ENCODE peak calls at places on chromosomes 2 and 18, in ten cellular contexts. One of them, this sample, is unnamed.
A peak's percentile ranks its signal among the peaks of the same experiment; 100 is the strongest.

GRCh38 chr2:65868177-65868576 is 435.8 kb upstream of the SPRED2 start:
- DNase-seq in T-cell: no peak
- DNase-seq in stimulated activated CD8-positive, alpha-beta memory T cell treated with anti-CD3 and anti-CD28 coated beads, Interleukin-15, amount 100 ng/mL, for 24 hours: no peak
- DNase-seq in right cardiac atrium: no peak
- DNase-seq in stomach: no peak
- DNase-seq in germinal center: no peak
- DNase-seq in bronchial epithelial cell: no peak
- DNase-seq in COR-L47: no peak
- DNase-seq in neural crest cell: no peak
- DNase-seq in nucleus accumbens: no peak
- DNase-seq in this sample: no peak

GRCh38 chr18:32261003-32261402 is 71.2 kb downstream of the MEP1B start:
- DNase-seq in T-cell: no peak
- DNase-seq in stimulated activated CD8-positive, alpha-beta memory T cell treated with anti-CD3 and anti-CD28 coated beads, Interleukin-15, amount 100 ng/mL, for 24 hours: no peak
- DNase-seq in right cardiac atrium: no peak
- DNase-seq in stomach: no peak
- DNase-seq in germinal center: no peak
- DNase-seq in bronchial epithelial cell: no peak
- DNase-seq in COR-L47: no peak
- DNase-seq in neural crest cell: no peak
- DNase-seq in nucleus accumbens: no peak
- DNase-seq in this sample: no peak

GRCh38 chr2:105646423-105647076 is 98.2 kb upstream of the NCK2 start:
- DNase-seq in T-cell: no peak
- DNase-seq in stimulated activated CD8-positive, alpha-beta memory T cell treated with anti-CD3 and anti-CD28 coated beads, Interleukin-15, amount 100 ng/mL, for 24 hours: no peak
- DNase-seq in right cardiac atrium: no peak
- DNase-seq in stomach: no peak
- DNase-seq in germinal center: no peak
- DNase-seq in bronchial epithelial cell: no peak
- DNase-seq in COR-L47: no peak
- DNase-seq in neural crest cell: no peak
- DNase-seq in nucleus accumbens: no peak
- DNase-seq in this sample: no peak

GRCh38 chr18:36075862-36076587 is 8.7 kb upstream of the RPRD1A start:
- DNase-seq in T-cell: no peak
- DNase-seq in stimulated activated CD8-positive, alpha-beta memory T cell treated with anti-CD3 and anti-CD28 coated beads, Interleukin-15, amount 100 ng/mL, for 24 hours: no peak
- DNase-seq in right cardiac atrium: no peak
- DNase-seq in stomach: no peak
- DNase-seq in germinal center: no peak
- DNase-seq in bronchial epithelial cell: peak; percentile 97
- DNase-seq in COR-L47: no peak
- DNase-seq in neural crest cell: no peak
- DNase-seq in nucleus accumbens: no peak
- DNase-seq in this sample: no peak

GRCh38 chr2:33158482-33159003 is 211.8 kb downstream of the LTBP1 start:
- DNase-seq in T-cell: no peak
- DNase-seq in stimulated activated CD8-positive, alpha-beta memory T cell treated with anti-CD3 and anti-CD28 coated beads, Interleukin-15, amount 100 ng/mL, for 24 hours: no peak
- DNase-seq in right cardiac atrium: no peak
- DNase-seq in stomach: no peak
- DNase-seq in germinal center: no peak
- DNase-seq in bronchial epithelial cell: peak; percentile 80
- DNase-seq in COR-L47: no peak
- DNase-seq in neural crest cell: no peak
- DNase-seq in nucleus accumbens: no peak
- DNase-seq in this sample: no peak

GRCh38 chr2:36461039-36461681 is 105.6 kb downstream of the CRIM1 start:
- DNase-seq in T-cell: no peak
- DNase-seq in stimulated activated CD8-positive, alpha-beta memory T cell treated with anti-CD3 and anti-CD28 coated beads, Interleukin-15, amount 100 ng/mL, for 24 hours: no peak
- DNase-seq in right cardiac atrium: no peak
- DNase-seq in stomach: no peak
- DNase-seq in germinal center: no peak
- DNase-seq in bronchial epithelial cell: peak; percentile 93
- DNase-seq in COR-L47: no peak
- DNase-seq in neural crest cell: no peak
- DNase-seq in nucleus accumbens: no peak
- DNase-seq in this sample: peak; percentile 32

GRCh38 chr2:235506291-235506996 is 12.6 kb downstream of the AGAP1 start:
- DNase-seq in T-cell: no peak
- DNase-seq in stimulated activated CD8-positive, alpha-beta memory T cell treated with anti-CD3 and anti-CD28 coated beads, Interleukin-15, amount 100 ng/mL, for 24 hours: no peak
- DNase-seq in right cardiac atrium: no peak
- DNase-seq in stomach: no peak
- DNase-seq in germinal center: no peak
- DNase-seq in bronchial epithelial cell: no peak
- DNase-seq in COR-L47: peak; percentile 54
- DNase-seq in neural crest cell: no peak
- DNase-seq in nucleus accumbens: no peak
- DNase-seq in this sample: no peak

GRCh38 chr2:67309281-67309680 is 87.9 kb upstream of the ETAA1 start:
- DNase-seq in T-cell: no peak
- DNase-seq in stimulated activated CD8-positive, alpha-beta memory T cell treated with anti-CD3 and anti-CD28 coated beads, Interleukin-15, amount 100 ng/mL, for 24 hours: no peak
- DNase-seq in right cardiac atrium: no peak
- DNase-seq in stomach: no peak
- DNase-seq in germinal center: no peak
- DNase-seq in bronchial epithelial cell: peak; percentile 56
- DNase-seq in COR-L47: no peak
- DNase-seq in neural crest cell: no peak
- DNase-seq in nucleus accumbens: no peak
- DNase-seq in this sample: no peak

GRCh38 chr2:234930397-234930796 is 21.4 kb upstream of the SH3BP4 start:
- DNase-seq in T-cell: no peak
- DNase-seq in stimulated activated CD8-positive, alpha-beta memory T cell treated with anti-CD3 and anti-CD28 coated beads, Interleukin-15, amount 100 ng/mL, for 24 hours: no peak
- DNase-seq in right cardiac atrium: no peak
- DNase-seq in stomach: no peak
- DNase-seq in germinal center: no peak
- DNase-seq in bronchial epithelial cell: peak; percentile 31
- DNase-seq in COR-L47: no peak
- DNase-seq in neural crest cell: no peak
- DNase-seq in nucleus accumbens: no peak
- DNase-seq in this sample: no peak

GRCh38 chr2:111162718-111163331 is 42.1 kb downstream of the BCL2L11 start:
- DNase-seq in T-cell: no peak
- DNase-seq in stimulated activated CD8-positive, alpha-beta memory T cell treated with anti-CD3 and anti-CD28 coated beads, Interleukin-15, amount 100 ng/mL, for 24 hours: no peak
- DNase-seq in right cardiac atrium: no peak
- DNase-seq in stomach: peak; percentile 48
- DNase-seq in germinal center: peak; percentile 40
- DNase-seq in bronchial epithelial cell: peak; percentile 51
- DNase-seq in COR-L47: no peak
- DNase-seq in neural crest cell: no peak
- DNase-seq in nucleus accumbens: no peak
- DNase-seq in this sample: no peak

GRCh38 chr2:19378939-19379338 is 20.5 kb upstream of the OSR1 start:
- DNase-seq in T-cell: no peak
- DNase-seq in stimulated activated CD8-positive, alpha-beta memory T cell treated with anti-CD3 and anti-CD28 coated beads, Interleukin-15, amount 100 ng/mL, for 24 hours: no peak
- DNase-seq in right cardiac atrium: no peak
- DNase-seq in stomach: no peak
- DNase-seq in germinal center: no peak
- DNase-seq in bronchial epithelial cell: no peak
- DNase-seq in COR-L47: no peak
- DNase-seq in neural crest cell: no peak
- DNase-seq in nucleus accumbens: no peak
- DNase-seq in this sample: no peak

GRCh38 chr2:208609166-208609804 is 202.7 kb downstream of the PTH2R start:
- DNase-seq in T-cell: no peak
- DNase-seq in stimulated activated CD8-positive, alpha-beta memory T cell treated with anti-CD3 and anti-CD28 coated beads, Interleukin-15, amount 100 ng/mL, for 24 hours: no peak
- DNase-seq in right cardiac atrium: no peak
- DNase-seq in stomach: no peak
- DNase-seq in germinal center: no peak
- DNase-seq in bronchial epithelial cell: peak; percentile 2
- DNase-seq in COR-L47: no peak
- DNase-seq in neural crest cell: no peak
- DNase-seq in nucleus accumbens: no peak
- DNase-seq in this sample: no peak

GRCh38 chr2:19774788-19775156 is 127.0 kb downstream of the TTC32 start:
- DNase-seq in T-cell: no peak
- DNase-seq in stimulated activated CD8-positive, alpha-beta memory T cell treated with anti-CD3 and anti-CD28 coated beads, Interleukin-15, amount 100 ng/mL, for 24 hours: no peak
- DNase-seq in right cardiac atrium: no peak
- DNase-seq in stomach: no peak
- DNase-seq in germinal center: no peak
- DNase-seq in bronchial epithelial cell: no peak
- DNase-seq in COR-L47: peak; percentile 21
- DNase-seq in neural crest cell: no peak
- DNase-seq in nucleus accumbens: no peak
- DNase-seq in this sample: peak; percentile 63

GRCh38 chr2:127650785-127651380 is 4.9 kb downstream of the GPR17 start:
- DNase-seq in T-cell: no peak
- DNase-seq in stimulated activated CD8-positive, alpha-beta memory T cell treated with anti-CD3 and anti-CD28 coated beads, Interleukin-15, amount 100 ng/mL, for 24 hours: no peak
- DNase-seq in right cardiac atrium: peak; percentile 69
- DNase-seq in stomach: no peak
- DNase-seq in germinal center: no peak
- DNase-seq in bronchial epithelial cell: no peak
- DNase-seq in COR-L47: no peak
- DNase-seq in neural crest cell: no peak
- DNase-seq in nucleus accumbens: no peak
- DNase-seq in this sample: no peak

GRCh38 chr2:73257425-73258125 is 23.5 kb downstream of the CCT7 start:
- DNase-seq in T-cell: no peak
- DNase-seq in stimulated activated CD8-positive, alpha-beta memory T cell treated with anti-CD3 and anti-CD28 coated beads, Interleukin-15, amount 100 ng/mL, for 24 hours: no peak
- DNase-seq in right cardiac atrium: no peak
- DNase-seq in stomach: no peak
- DNase-seq in germinal center: no peak
- DNase-seq in bronchial epithelial cell: no peak
- DNase-seq in COR-L47: no peak
- DNase-seq in neural crest cell: no peak
- DNase-seq in nucleus accumbens: no peak
- DNase-seq in this sample: no peak

GRCh38 chr2:38417745-38418689 is 40.9 kb upstream of the ATL2 start:
- DNase-seq in T-cell: no peak
- DNase-seq in stimulated activated CD8-positive, alpha-beta memory T cell treated with anti-CD3 and anti-CD28 coated beads, Interleukin-15, amount 100 ng/mL, for 24 hours: no peak
- DNase-seq in right cardiac atrium: no peak
- DNase-seq in stomach: no peak
- DNase-seq in germinal center: no peak
- DNase-seq in bronchial epithelial cell: peak; percentile 93
- DNase-seq in COR-L47: no peak
- DNase-seq in neural crest cell: no peak
- DNase-seq in nucleus accumbens: no peak
- DNase-seq in this sample: no peak

GRCh38 chr2:148509703-148510036 is 134.9 kb upstream of the EPC2 start:
- DNase-seq in T-cell: no peak
- DNase-seq in stimulated activated CD8-positive, alpha-beta memory T cell treated with anti-CD3 and anti-CD28 coated beads, Interleukin-15, amount 100 ng/mL, for 24 hours: no peak
- DNase-seq in right cardiac atrium: no peak
- DNase-seq in stomach: no peak
- DNase-seq in germinal center: no peak
- DNase-seq in bronchial epithelial cell: no peak
- DNase-seq in COR-L47: no peak
- DNase-seq in neural crest cell: no peak
- DNase-seq in nucleus accumbens: no peak
- DNase-seq in this sample: no peak

GRCh38 chr2:62505649-62506420 is at the start of gene TMEM17:
- DNase-seq in T-cell: no peak
- DNase-seq in stimulated activated CD8-positive, alpha-beta memory T cell treated with anti-CD3 and anti-CD28 coated beads, Interleukin-15, amount 100 ng/mL, for 24 hours: peak; percentile 18
- DNase-seq in right cardiac atrium: peak; percentile 97
- DNase-seq in stomach: peak; percentile 89
- DNase-seq in germinal center: peak; percentile 32
- DNase-seq in bronchial epithelial cell: peak; percentile 75
- DNase-seq in COR-L47: peak; percentile 84
- DNase-seq in neural crest cell: peak; percentile 92
- DNase-seq in nucleus accumbens: peak; percentile 90
- DNase-seq in this sample: peak; percentile 93

GRCh38 chr2:179268277-179268935 is 3.8 kb upstream of the SESTD1 start:
- DNase-seq in T-cell: no peak
- DNase-seq in stimulated activated CD8-positive, alpha-beta memory T cell treated with anti-CD3 and anti-CD28 coated beads, Interleukin-15, amount 100 ng/mL, for 24 hours: no peak
- DNase-seq in right cardiac atrium: no peak
- DNase-seq in stomach: no peak
- DNase-seq in germinal center: no peak
- DNase-seq in bronchial epithelial cell: peak; percentile 97
- DNase-seq in COR-L47: no peak
- DNase-seq in neural crest cell: no peak
- DNase-seq in nucleus accumbens: no peak
- DNase-seq in this sample: peak; percentile 34

GRCh38 chr2:48829036-48829435 is 73.5 kb upstream of the LHCGR start:
- DNase-seq in T-cell: no peak
- DNase-seq in stimulated activated CD8-positive, alpha-beta memory T cell treated with anti-CD3 and anti-CD28 coated beads, Interleukin-15, amount 100 ng/mL, for 24 hours: no peak
- DNase-seq in right cardiac atrium: no peak
- DNase-seq in stomach: no peak
- DNase-seq in germinal center: no peak
- DNase-seq in bronchial epithelial cell: peak; percentile 34
- DNase-seq in COR-L47: no peak
- DNase-seq in neural crest cell: no peak
- DNase-seq in nucleus accumbens: no peak
- DNase-seq in this sample: no peak

GRCh38 chr18:34542625-34543024 is 167.5 kb upstream of the DTNA start:
- DNase-seq in T-cell: no peak
- DNase-seq in stimulated activated CD8-positive, alpha-beta memory T cell treated with anti-CD3 and anti-CD28 coated beads, Interleukin-15, amount 100 ng/mL, for 24 hours: no peak
- DNase-seq in right cardiac atrium: no peak
- DNase-seq in stomach: no peak
- DNase-seq in germinal center: no peak
- DNase-seq in bronchial epithelial cell: no peak
- DNase-seq in COR-L47: no peak
- DNase-seq in neural crest cell: no peak
- DNase-seq in nucleus accumbens: no peak
- DNase-seq in this sample: no peak

GRCh38 chr18:47418746-47419145 is 167.3 kb upstream of the SKOR2 start:
- DNase-seq in T-cell: no peak
- DNase-seq in stimulated activated CD8-positive, alpha-beta memory T cell treated with anti-CD3 and anti-CD28 coated beads, Interleukin-15, amount 100 ng/mL, for 24 hours: no peak
- DNase-seq in right cardiac atrium: no peak
- DNase-seq in stomach: no peak
- DNase-seq in germinal center: no peak
- DNase-seq in bronchial epithelial cell: no peak
- DNase-seq in COR-L47: no peak
- DNase-seq in neural crest cell: no peak
- DNase-seq in nucleus accumbens: no peak
- DNase-seq in this sample: no peak

GRCh38 chr2:199468561-199469513 is 11.1 kb upstream of the SATB2 start:
- DNase-seq in T-cell: no peak
- DNase-seq in stimulated activated CD8-positive, alpha-beta memory T cell treated with anti-CD3 and anti-CD28 coated beads, Interleukin-15, amount 100 ng/mL, for 24 hours: no peak
- DNase-seq in right cardiac atrium: no peak
- DNase-seq in stomach: no peak
- DNase-seq in germinal center: no peak
- DNase-seq in bronchial epithelial cell: no peak
- DNase-seq in COR-L47: no peak
- DNase-seq in neural crest cell: no peak
- DNase-seq in nucleus accumbens: no peak
- DNase-seq in this sample: peak; percentile 80

GRCh38 chr2:237485304-237485703 is 1.7 kb upstream of the MLPH start:
- DNase-seq in T-cell: no peak
- DNase-seq in stimulated activated CD8-positive, alpha-beta memory T cell treated with anti-CD3 and anti-CD28 coated beads, Interleukin-15, amount 100 ng/mL, for 24 hours: no peak
- DNase-seq in right cardiac atrium: no peak
- DNase-seq in stomach: no peak
- DNase-seq in germinal center: no peak
- DNase-seq in bronchial epithelial cell: no peak
- DNase-seq in COR-L47: no peak
- DNase-seq in neural crest cell: no peak
- DNase-seq in nucleus accumbens: no peak
- DNase-seq in this sample: no peak

GRCh38 chr2:110157153-110157793 is 41.7 kb upstream of the MALL start:
- DNase-seq in T-cell: no peak
- DNase-seq in stimulated activated CD8-positive, alpha-beta memory T cell treated with anti-CD3 and anti-CD28 coated beads, Interleukin-15, amount 100 ng/mL, for 24 hours: no peak
- DNase-seq in right cardiac atrium: no peak
- DNase-seq in stomach: no peak
- DNase-seq in germinal center: peak; percentile 4
- DNase-seq in bronchial epithelial cell: peak; percentile 74
- DNase-seq in COR-L47: peak; percentile 3
- DNase-seq in neural crest cell: no peak
- DNase-seq in nucleus accumbens: no peak
- DNase-seq in this sample: peak; percentile 32

This sample was measured in neural progenitor cell.